ENCODE peak calls at places on chromosome 15, in four cellular contexts. N is tibial artery, W is PC-9, O is hepatocyte. U is an unnamed sample.

GRCh38 chr15:63054281-63054683 is 11.7 kb downstream of the TPM1 start:
- DNase-seq in N (no peak), W (no peak), O (peak), U (no peak)

GRCh38 chr15:94230436-94230885 is 900 bp upstream of the MCTP2 start:
- DNase-seq in N (no peak), W (peak), O (no peak), U (no peak)

GRCh38 chr15:25947336-25948080 is 84.4 kb upstream of the ATP10A start:
- DNase-seq in N (no peak), W (no peak), O (peak), U (peak)

GRCh38 chr15:55532944-55533343 is 24.9 kb upstream of the DNAAF4 start:
- DNase-seq in N (no peak), W (no peak), O (no peak), U (no peak)

GRCh38 chr15:58065011-58065444 is 483 bp downstream of the ALDH1A2 start:
- DNase-seq in N (no peak), W (no peak), O (peak), U (peak)

GRCh38 chr15:58235961-58236360 is 97.8 kb downstream of the AQP9 start:
- DNase-seq in N (no peak), W (no peak), O (no peak), U (no peak)

GRCh38 chr15:23397779-23398178 is 43.2 kb downstream of the GOLGA8S start:
- DNase-seq in N (peak), W (no peak), O (no peak), U (no peak)

GRCh38 chr15:37101634-37102314 is 1.4 kb upstream of the MEIS2 start:
- DNase-seq in N (peak), W (peak), O (peak), U (peak)

GRCh38 chr15:62449638-62450037 is 284.6 kb upstream of the C2CD4B start:
- DNase-seq in N (no peak), W (no peak), O (no peak), U (no peak)

GRCh38 chr15:39193611-39194010 is 387.3 kb upstream of the THBS1 start:
- DNase-seq in N (no peak), W (peak), O (no peak), U (no peak)

GRCh38 chr15:29040367-29040745 is 154.6 kb downstream of the APBA2 start:
- DNase-seq in N (no peak), W (no peak), O (peak), U (no peak)

GRCh38 chr15:65184305-65184943 is 718 bp downstream of the CLPX start:
- DNase-seq in N (peak), W (peak), O (peak), U (peak)

GRCh38 chr15:78360426-78360825 is 20.3 kb downstream of the CRABP1 start:
- DNase-seq in N (no peak), W (no peak), O (peak), U (no peak)

GRCh38 chr15:42695527-42696071 is 41.3 kb downstream of the CDAN1 start:
- DNase-seq in N (no peak), W (no peak), O (peak), U (no peak)

GRCh38 chr15:91068436-91068835 is 31.6 kb upstream of the SV2B start:
- DNase-seq in N (no peak), W (no peak), O (no peak), U (no peak)

GRCh38 chr15:48358681-48359152 is 27.5 kb downstream of the DUT start:
- DNase-seq in N (no peak), W (no peak), O (no peak), U (no peak)

GRCh38 chr15:67080118-67080899 is 14.9 kb downstream of the SMAD3 start:
- DNase-seq in N (peak), W (no peak), O (no peak), U (no peak)

GRCh38 chr15:100166313-100166712 is 175.5 kb downstream of the ADAMTS17 start:
- DNase-seq in N (no peak), W (no peak), O (no peak), U (no peak)

GRCh38 chr15:39934415-39935044 is 615 bp downstream of the EIF2AK4 start:
- DNase-seq in N (no peak), W (no peak), O (no peak), U (no peak)

GRCh38 chr15:39426552-39427532 is 154.0 kb upstream of the THBS1 start:
- DNase-seq in N (peak), W (no peak), O (peak), U (no peak)

GRCh38 chr15:58179206-58179605 is 41.0 kb downstream of the AQP9 start:
- DNase-seq in N (no peak), W (no peak), O (no peak), U (no peak)

GRCh38 chr15:71761649-71762048 is 48.7 kb upstream of the NR2E3 start:
- DNase-seq in N (no peak), W (peak), O (peak), U (peak)

GRCh38 chr15:47507221-47507985 is 209.9 kb upstream of the SEMA6D start:
- DNase-seq in N (no peak), W (no peak), O (no peak), U (no peak)

GRCh38 chr15:70096215-70096974 is 1.3 kb downstream of the TLE3 start:
- DNase-seq in N (peak), W (peak), O (peak), U (peak)

GRCh38 chr15:99414755-99415731 is 150.7 kb upstream of the MEF2A start:
- DNase-seq in N (no peak), W (no peak), O (no peak), U (no peak)

GRCh38 chr15:90203922-90204321 is 2.8 kb downstream of the SEMA4B start:
- DNase-seq in N (peak), W (no peak), O (no peak), U (no peak)

GRCh38 chr15:48330855-48331795 is at the start of gene DUT:
- DNase-seq in N (peak), W (peak), O (peak), U (peak)

GRCh38 chr15:66566963-66567531 is 1.2 kb upstream of the LCTL start:
- DNase-seq in N (peak), W (peak), O (peak), U (peak)

GRCh38 chr15:77836116-77836798 is 203.5 kb upstream of the LINGO1 start:
- DNase-seq in N (no peak), W (peak), O (no peak), U (no peak)

GRCh38 chr15:96736384-96736783 is 405.9 kb downstream of the NR2F2 start:
- DNase-seq in N (no peak), W (no peak), O (no peak), U (no peak)

GRCh38 chr15:65824941-65825544 is 33.0 kb upstream of the DENND4A start:
- DNase-seq in N (peak), W (no peak), O (no peak), U (no peak)

GRCh38 chr15:50828610-50829206 is 63.2 kb upstream of the SPPL2A start:
- DNase-seq in N (peak), W (peak), O (peak), U (no peak)

GRCh38 chr15:59268199-59268979 is 61.7 kb downstream of the LDHAL6B start:
- DNase-seq in N (no peak), W (peak), O (no peak), U (no peak)

GRCh38 chr15:63860161-63860954 is 26.6 kb upstream of the HERC1 start:
- DNase-seq in N (no peak), W (no peak), O (no peak), U (no peak)

GRCh38 chr15:66894986-66895780 is 170.2 kb upstream of the SMAD3 start:
- DNase-seq in N (no peak), W (no peak), O (no peak), U (no peak)

GRCh38 chr15:53453253-53454105 is 306.0 kb downstream of the WDR72 start:
- DNase-seq in N (no peak), W (peak), O (peak), U (peak)

GRCh38 chr15:43190178-43190577 is 5.0 kb downstream of the CCNDBP1 start:
- DNase-seq in N (no peak), W (no peak), O (no peak), U (no peak)

GRCh38 chr15:91965501-91966180 is 112.1 kb downstream of the SLCO3A1 start:
- DNase-seq in N (no peak), W (peak), O (no peak), U (peak)

GRCh38 chr15:27579738-27580137 is 519.4 kb downstream of the OCA2 start:
- DNase-seq in N (no peak), W (no peak), O (no peak), U (no peak)

GRCh38 chr15:90558182-90558581 is 28.5 kb downstream of the CRTC3 start:
- DNase-seq in N (peak), W (no peak), O (peak), U (no peak)

GRCh38 chr15:101391431-101391830 is 96.4 kb upstream of the SNRPA1 start:
- DNase-seq in N (no peak), W (no peak), O (no peak), U (no peak)
- TF ChIP-seq CTCF in N (no peak), W (no peak), O (no peak), U (no peak)

DNA sequence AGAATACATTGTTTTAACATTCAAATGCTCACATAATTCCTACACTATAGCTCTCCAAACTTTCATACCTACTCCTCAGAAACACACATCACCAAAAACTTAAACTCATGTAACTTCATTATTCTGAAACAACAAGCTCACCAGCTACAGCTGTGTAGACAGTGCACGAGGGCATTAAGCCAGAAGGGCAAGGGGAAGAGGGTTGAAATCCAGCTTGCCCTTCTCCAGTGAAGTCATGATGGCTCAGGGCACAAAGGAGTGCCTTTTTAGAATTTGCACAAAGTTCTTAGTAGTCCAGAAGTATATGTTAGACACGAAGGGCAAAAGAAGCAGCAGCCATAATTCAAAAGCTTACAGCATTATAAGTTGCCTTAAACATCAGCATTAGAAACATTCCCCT is 8.6 kb downstream of the SLC12A6 start:
- DNase-seq in N (no peak), W (no peak), O (no peak), U (no peak)
- TF ChIP-seq CTCF in N (no peak), W (no peak), O (no peak), U (no peak)

GRCh38 chr15:41558400-41559238 is at the start of gene TYRO3:
- DNase-seq in N (peak), W (no peak), O (peak), U (peak)
- TF ChIP-seq CTCF in N (no peak), W (no peak), O (no peak), U (no peak)

DNA sequence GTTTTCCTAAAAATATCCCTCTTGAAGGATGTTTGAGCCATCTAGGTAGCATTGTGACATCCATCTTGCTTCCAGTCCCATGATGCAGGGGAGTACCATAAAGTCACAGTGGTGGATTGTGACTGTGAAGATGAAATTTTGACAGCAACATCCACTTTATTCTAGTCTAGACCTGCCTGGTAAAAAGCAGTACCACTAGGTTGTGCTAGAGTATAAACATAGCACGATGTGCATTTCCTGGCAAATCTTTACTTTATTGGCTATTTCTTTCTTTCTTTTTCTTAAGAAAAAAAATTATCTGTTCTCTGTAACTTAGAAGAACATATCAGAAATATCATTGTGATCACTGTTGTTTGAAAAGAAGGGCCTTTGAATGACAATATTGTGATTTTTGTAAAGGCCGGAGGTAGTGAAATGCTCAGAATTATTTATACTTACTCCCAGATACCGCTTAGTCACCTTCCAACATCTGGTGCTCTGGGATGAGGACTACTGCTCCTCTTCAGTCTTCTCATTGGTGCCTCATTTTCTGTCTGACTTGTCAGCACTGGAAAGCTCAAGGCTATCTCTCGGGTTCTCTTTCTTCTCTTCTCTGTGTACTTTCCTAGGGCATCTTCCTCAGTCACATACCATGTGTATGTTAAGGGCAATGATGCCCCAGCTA is 35.6 kb downstream of the AGBL1 start:
- DNase-seq in N (no peak), W (no peak), O (peak), U (no peak)
- TF ChIP-seq CTCF in N (no peak), W (no peak), O (peak), U (no peak)

GRCh38 chr15:68781766-68782588 is 38.7 kb downstream of the ANP32A start:
- DNase-seq in N (peak), W (no peak), O (no peak), U (no peak)

GRCh38 chr15:68784206-68784605 is 36.5 kb downstream of the ANP32A start:
- DNase-seq in N (no peak), W (no peak), O (no peak), U (no peak)

GRCh38 chr15:68782589-68783161 is 38.0 kb downstream of the ANP32A start:
- DNase-seq in N (no peak), W (no peak), O (no peak), U (no peak)

GRCh38 chr15:68781209-68781608 is 39.5 kb downstream of the ANP32A start:
- DNase-seq in N (no peak), W (no peak), O (no peak), U (no peak)

DNA sequence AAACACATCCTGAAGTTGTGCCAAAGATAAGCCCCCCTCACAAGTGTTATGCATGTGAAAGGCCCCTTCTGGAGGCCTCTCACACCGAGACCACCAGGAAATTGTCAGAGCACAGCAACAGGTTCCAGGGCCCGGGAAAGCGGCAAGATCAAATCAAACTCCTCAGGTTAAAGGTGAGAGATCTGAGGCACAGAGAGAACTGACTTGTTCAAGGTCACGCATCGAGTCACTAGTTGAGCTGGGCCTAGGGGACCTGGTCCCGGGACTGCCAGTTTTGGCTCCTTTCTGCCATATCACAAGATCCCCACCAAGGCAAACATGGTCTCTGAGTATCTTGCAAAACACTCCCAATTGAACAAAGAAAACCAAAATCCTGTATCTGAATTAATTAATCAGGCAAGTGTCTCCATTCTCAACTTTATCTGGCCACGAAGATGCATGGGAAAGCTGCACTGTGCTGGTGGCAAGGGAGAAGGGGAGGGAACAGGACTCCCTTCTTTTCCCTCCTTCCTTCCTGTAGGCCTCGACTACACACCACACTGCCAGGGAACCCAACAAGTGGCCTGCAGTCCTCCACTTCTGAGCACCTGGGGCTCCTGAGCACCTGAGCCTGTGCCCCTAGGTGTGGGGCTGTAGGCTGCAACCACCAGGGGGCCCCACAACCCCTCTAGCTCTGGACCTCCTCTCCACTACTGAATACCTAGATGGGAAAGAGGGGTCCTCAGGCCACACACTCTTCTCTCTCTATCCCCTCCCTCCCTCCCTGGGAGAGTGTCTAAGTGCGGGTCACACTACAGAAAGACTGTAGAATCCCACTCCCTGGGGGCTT is 37.3 kb downstream of the ANP32A start:
- DNase-seq in N (no peak), W (no peak), O (peak), U (peak)
- TF ChIP-seq CTCF in N (no peak), W (peak), O (peak), U (peak)

DNA sequence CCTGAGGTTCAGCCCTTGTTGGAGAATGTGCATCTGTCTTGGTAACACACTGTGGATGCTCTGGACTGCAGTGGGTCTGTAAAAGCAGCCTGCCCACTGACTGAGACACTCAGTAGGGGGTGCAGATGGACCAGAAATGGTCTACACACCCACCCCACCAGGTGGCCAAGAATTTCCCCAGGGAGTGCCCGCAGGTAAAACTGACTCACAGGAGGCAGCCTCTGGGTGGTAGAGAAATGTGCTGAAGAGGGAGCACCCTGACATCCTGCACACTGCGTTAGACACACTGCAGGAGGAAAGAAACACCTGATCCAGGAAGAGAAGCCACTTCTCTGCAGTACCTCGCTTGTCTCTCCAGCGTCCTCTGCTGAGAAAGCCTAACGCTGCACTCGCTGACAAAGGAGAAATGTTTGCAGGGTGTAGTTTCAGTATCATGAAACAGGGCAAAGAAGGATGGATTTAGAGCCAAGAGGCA is 109.5 kb upstream of the ABHD17C start:
- DNase-seq in N (peak), W (peak), O (no peak), U (peak)
- TF ChIP-seq CTCF in N (no peak), W (peak), O (no peak), U (peak)

GRCh38 chr15:74040115-74040850 is 42.1 kb downstream of the GOLGA6A start:
- DNase-seq in N (peak), W (no peak), O (peak), U (no peak)
- TF ChIP-seq CTCF in N (no peak), W (no peak), O (no peak), U (no peak)